ENCODE peak calls at places on chromosomes 3 and 15, in four cellular contexts. W, C, T and O are unnamed samples.

GRCh38 chr15:35505816-35506215 is 40.1 kb downstream of the DPH6 start:
- DNase-seq in T (no peak), W (no peak), C (no peak), O (no peak)

GRCh38 chr15:48087844-48088243 is 32.9 kb upstream of the SLC24A5 start:
- DNase-seq in T (no peak), C (no peak), W (no peak), O (no peak)

GRCh38 chr15:57150066-57150865 is 226.0 kb upstream of the CGNL1 start:
- DNase-seq in T (peak; percentile 79), C (no peak), W (no peak), O (no peak)

GRCh38 chr15:68792901-68793766 is 27.6 kb downstream of the ANP32A start:
- DNase-seq in W (no peak), T (peak; percentile 23), C (no peak), O (no peak)

GRCh38 chr3:6861331-6861988 is 545 bp downstream of the GRM7 start:
- DNase-seq in W (no peak), C (no peak), T (no peak), O (no peak)

GRCh38 chr3:19866751-19867347 is 67.2 kb downstream of the EFHB start:
- DNase-seq in C (no peak), W (no peak), T (peak; percentile 62), O (no peak)

GRCh38 chr3:109018828-109019227 is 65.1 kb upstream of the GUCA1C start:
- DNase-seq in T (peak; percentile 7), C (no peak), W (no peak), O (no peak)

GRCh38 chr3:136567599-136568188 is 184.5 kb downstream of the STAG1 start:
- DNase-seq in C (no peak), W (no peak), T (no peak), O (no peak)

GRCh38 chr3:50666801-50667200 is 7.9 kb upstream of the DOCK3 start:
- DNase-seq in C (no peak), T (no peak), W (no peak), O (no peak)

GRCh38 chr15:66565141-66565595 is 630 bp downstream of the LCTL start:
- DNase-seq in C (no peak), T (no peak), W (no peak), O (no peak)

GRCh38 chr3:34159613-34160420 is 361.4 kb downstream of the PDCD6IP start:
- DNase-seq in C (no peak), W (no peak), T (no peak), O (peak; percentile 2)

GRCh38 chr3:126912491-126913195 is 70.3 kb upstream of the PLXNA1 start:
- DNase-seq in W (no peak), C (no peak), T (no peak), O (no peak)

GRCh38 chr15:99257107-99257750 is 5.9 kb downstream of the LRRC28 start:
- DNase-seq in W (no peak), T (no peak), C (no peak), O (no peak)

GRCh38 chr15:27061739-27062138 is 90.8 kb downstream of the GABRG3 start:
- DNase-seq in T (no peak), W (no peak), C (no peak), O (no peak)

GRCh38 chr3:196969660-196970546 is 1.3 kb upstream of the PIGZ start:
- DNase-seq in W (no peak), T (peak; percentile 62), C (no peak), O (no peak)

GRCh38 chr15:83099290-83099689 is 8.2 kb upstream of the TM6SF1 start:
- DNase-seq in T (no peak), W (no peak), C (no peak), O (no peak)

GRCh38 chr15:57156210-57156887 is 220.0 kb upstream of the CGNL1 start:
- DNase-seq in C (no peak), T (no peak), W (no peak), O (no peak)

GRCh38 chr3:189734061-189734460 is 102.9 kb downstream of the TP63 start:
- DNase-seq in T (no peak), C (no peak), W (no peak), O (no peak)

GRCh38 chr3:194130807-194131589 is 5.0 kb upstream of the HES1 start:
- DNase-seq in C (no peak), T (peak; percentile 56), W (no peak), O (no peak)

GRCh38 chr15:101621961-101622360 is 30.2 kb downstream of the TM2D3 start:
- DNase-seq in T (no peak), C (no peak), W (no peak), O (no peak)

GRCh38 chr15:100114526-100114925 is 227.2 kb downstream of the ADAMTS17 start:
- DNase-seq in C (no peak), T (no peak), W (no peak), O (no peak)

GRCh38 chr3:143167956-143168355 is 48.4 kb downstream of the CHST2 start:
- DNase-seq in T (peak; percentile 96), W (no peak), C (no peak), O (no peak)

GRCh38 chr15:85047271-85047948 is 65.8 kb downstream of the PDE8A start:
- DNase-seq in C (no peak), T (peak; percentile 57), W (peak; percentile 85), O (peak; percentile 54)

GRCh38 chr3:138747229-138747628 is 87.5 kb downstream of the PIK3CB start:
- DNase-seq in T (no peak), C (no peak), W (no peak), O (no peak)

GRCh38 chr3:52091566-52092290 is 35.4 kb upstream of the DUSP7 start:
- DNase-seq in T (no peak), W (no peak), C (no peak), O (no peak)

GRCh38 chr15:34987182-34987488 is 952 bp downstream of the ZNF770 start:
- DNase-seq in C (no peak), W (no peak), T (peak; percentile 40), O (no peak)

GRCh38 chr3:44685128-44685800 is 27.2 kb upstream of the ZNF502 start:
- DNase-seq in C (peak; percentile 16), W (peak; percentile 9), T (peak; percentile 89), O (peak; percentile 29)

GRCh38 chr15:32824777-32825176 is 107.0 kb downstream of the GREM1 start:
- DNase-seq in C (no peak), T (peak; percentile 87), W (no peak), O (peak; percentile 78)

GRCh38 chr3:96959902-96960596 is 145.7 kb downstream of the EPHA6 start:
- DNase-seq in C (no peak), W (no peak), T (peak; percentile 97), O (no peak)

GRCh38 chr3:188700918-188701317 is 470.9 kb upstream of the TPRG1 start:
- DNase-seq in C (no peak), W (no peak), T (no peak), O (no peak)

GRCh38 chr3:60708191-60708975 is 542.9 kb downstream of the FHIT start:
- DNase-seq in W (no peak), T (peak; percentile 34), C (no peak), O (no peak)

GRCh38 chr15:43215961-43216360 is 4.9 kb downstream of the EPB42 start:
- DNase-seq in W (peak; percentile 14), T (peak; percentile 76), C (no peak), O (no peak)

GRCh38 chr3:66425566-66425965 is 75.3 kb downstream of the LRIG1 start:
- DNase-seq in W (no peak), T (no peak), C (no peak), O (no peak)

GRCh38 chr3:124560406-124561215 is 169.6 kb upstream of the UMPS start:
- DNase-seq in C (no peak), W (no peak), T (no peak), O (no peak)

GRCh38 chr3:157368171-157368570 is 68.5 kb upstream of the PTX3 start:
- DNase-seq in C (no peak), W (no peak), T (no peak), O (no peak)
- TF ChIP-seq CTCF in C (no peak), W (no peak), T (no peak), O (no peak)

GRCh38 chr15:50687302-50687902 is 805 bp upstream of the TRPM7 start:
- DNase-seq in C (no peak), T (no peak), W (no peak), O (no peak)

GRCh38 chr15:50685191-50685975 is 1.2 kb downstream of the TRPM7 start:
- DNase-seq in T (peak; percentile 7), W (no peak), C (no peak), O (no peak)

GRCh38 chr15:50685976-50686467 is 575 bp downstream of the TRPM7 start:
- DNase-seq in C (peak; percentile 21), W (no peak), T (peak; percentile 71), O (no peak)

GRCh38 chr15:50681467-50681866 is 5.1 kb downstream of the TRPM7 start:
- DNase-seq in W (no peak), T (no peak), C (no peak), O (no peak)

GRCh38 chr15:50686468-50687301 is at the start of gene TRPM7:
- DNase-seq in T (peak; percentile 94), C (peak; percentile 82), W (peak; percentile 39), O (peak; percentile 37)
- TF ChIP-seq CTCF in T (peak; percentile 12), C (peak; percentile 38), W (no peak), O (no peak)

GRCh38 chr3:150746791-150747590 is 16.0 kb downstream of the SIAH2 start:
- DNase-seq in C (no peak), T (no peak), W (no peak), O (no peak)
- TF ChIP-seq CTCF in C (no peak), T (no peak), W (no peak), O (no peak)

GRCh38 chr3:16945330-16945729 is 60.6 kb downstream of the PLCL2 start:
- DNase-seq in T (peak; percentile 9), C (no peak), W (peak; percentile 3), O (no peak)
- TF ChIP-seq CTCF in T (no peak), C (no peak), W (no peak), O (no peak)

GRCh38 chr15:74295800-74296199 is 59.7 kb downstream of the CCDC33 start:
- DNase-seq in T (no peak), W (no peak), C (no peak), O (no peak)
- TF ChIP-seq CTCF in T (no peak), W (no peak), C (no peak), O (no peak)

GRCh38 chr3:27141668-27142067 is 227.5 kb downstream of the NEK10 start:
- DNase-seq in C (no peak), T (no peak), W (no peak), O (no peak)
- TF ChIP-seq CTCF in C (no peak), T (no peak), W (peak; percentile 33), O (no peak)

DNA sequence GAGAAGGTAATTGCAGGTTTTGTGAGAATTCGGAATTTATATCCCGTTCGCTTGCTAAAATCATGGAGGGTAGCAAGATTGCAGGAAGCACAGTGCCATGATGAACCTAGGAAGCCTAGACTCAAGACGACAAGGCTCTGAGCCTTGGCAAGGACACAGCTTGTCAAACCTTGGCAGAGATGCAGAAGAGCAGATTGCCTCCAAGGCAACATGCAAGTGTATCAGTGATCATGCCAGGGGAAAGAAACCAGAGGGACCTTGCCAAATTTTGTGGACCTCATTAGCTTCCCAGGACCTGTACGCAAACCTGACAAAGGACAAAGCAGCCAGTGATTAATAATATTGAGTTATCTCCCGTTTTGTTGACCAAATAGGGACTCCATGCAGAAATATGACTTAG is 159.7 kb downstream of the GOLIM4 start:
- DNase-seq in T (no peak), C (no peak), W (no peak), O (no peak)
- TF ChIP-seq CTCF in T (no peak), C (no peak), W (no peak), O (no peak)